ENCODE peak calls at places on chromosome 19, in four cellular contexts. X is HL-60, O is pancreas, Q is psoas muscle. S is an unnamed sample.

GRCh38 chr19:901216-902092 is 8.2 kb downstream of the RNU6-9 start:
- DNase-seq in X (no peak), O (no peak), Q (peak), S (no peak)

GRCh38 chr19:55384576-55385235 is 614 bp upstream of the TMEM238 start:
- DNase-seq in X (no peak), O (no peak), Q (no peak), S (no peak)

GRCh38 chr19:23062921-23063320 is 53.9 kb upstream of the ZNF730 start:
- DNase-seq in X (no peak), O (no peak), Q (no peak), S (no peak)

GRCh38 chr19:40341601-40342482 is 6.4 kb downstream of the C19orf47 start:
- DNase-seq in X (no peak), O (no peak), Q (peak), S (peak)

GRCh38 chr19:54179921-54180452 is 7.0 kb upstream of the TMC4 start:
- DNase-seq in X (no peak), O (no peak), Q (no peak), S (peak)

GRCh38 chr19:39301021-39301420 is 4.8 kb downstream of the IFNL1 start:
- DNase-seq in X (no peak), O (no peak), Q (no peak), S (no peak)

GRCh38 chr19:43727593-43727853 is 11.6 kb downstream of the IRGC start:
- DNase-seq in X (no peak), O (no peak), Q (no peak), S (no peak)

GRCh38 chr19:58568731-58569130 is 4.4 kb downstream of the MZF1 start:
- DNase-seq in X (no peak), O (peak), Q (no peak), S (no peak)

GRCh38 chr19:8212916-8213315 is 3.7 kb downstream of the CERS4 start:
- DNase-seq in X (no peak), O (no peak), Q (no peak), S (no peak)

DNA sequence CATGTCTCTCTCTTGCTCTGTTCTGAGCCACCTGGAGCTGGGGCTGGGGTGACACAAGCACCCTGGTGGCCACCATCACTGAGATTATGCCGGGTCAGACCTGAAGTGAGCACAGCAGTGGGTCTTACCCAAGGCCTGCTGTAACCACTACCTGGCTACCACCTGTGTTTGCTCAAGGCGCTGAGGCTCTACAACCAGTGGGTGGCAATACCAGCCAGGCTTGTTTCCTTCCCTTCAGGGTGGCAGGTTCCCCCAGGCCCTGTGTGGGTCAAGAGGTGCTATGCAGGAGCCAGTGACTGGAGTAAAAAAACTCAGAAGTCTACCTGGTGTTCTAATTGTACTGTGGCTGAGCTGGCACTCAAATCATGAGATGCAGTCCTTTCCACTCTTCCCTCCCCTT is 8.0 kb upstream of the ZNF443 start:
- DNase-seq in X (no peak), O (no peak), Q (no peak), S (no peak)
- TF ChIP-seq CTCF in X (no peak), O (no peak), Q (no peak), S (no peak)

DNA sequence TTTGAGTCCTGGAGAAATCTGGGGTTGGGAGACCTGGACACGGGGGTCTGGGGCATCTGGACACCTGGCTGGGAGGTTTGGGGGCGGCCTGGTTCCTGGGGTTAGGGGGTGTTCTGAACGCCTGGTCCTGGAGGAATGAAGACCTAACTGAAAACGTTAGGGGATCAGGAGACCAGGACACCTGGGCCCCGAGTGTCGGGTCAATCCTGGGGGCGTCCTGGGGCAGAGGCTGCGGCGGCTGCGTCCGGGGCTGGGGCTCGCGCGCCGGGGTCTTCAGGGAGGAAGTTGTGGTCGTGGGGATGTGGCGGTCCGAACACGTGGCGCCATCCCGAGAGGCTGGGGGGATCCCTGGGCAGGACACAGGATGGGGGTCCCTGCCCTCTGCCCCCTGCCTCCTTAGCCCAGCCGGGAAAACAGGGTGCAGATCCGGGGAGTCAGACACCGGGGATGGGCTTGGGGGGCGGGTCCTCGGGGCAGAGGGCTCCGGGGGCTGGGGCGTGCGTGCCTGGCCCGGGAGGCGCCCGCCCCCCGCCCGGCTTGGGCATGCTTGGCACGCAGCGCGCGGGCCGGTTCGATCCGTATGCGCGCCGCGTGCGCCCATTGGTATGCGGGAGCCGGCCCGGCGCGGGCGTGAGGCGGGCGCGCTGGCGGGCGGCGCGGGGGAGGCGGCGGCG is 632 bp downstream of the NPAS1 start:
- DNase-seq in X (no peak), O (no peak), Q (no peak), S (no peak)
- H3K4me3 ChIP-seq in X (no peak), O (peak), Q (peak), S (peak)

GRCh38 chr19:3657395-3657769 is 30.8 kb upstream of the CACTIN start:
- DNase-seq in X (no peak), O (no peak), Q (no peak), S (no peak)

GRCh38 chr19:3658004-3658822 is 31.6 kb upstream of the CACTIN start:
- DNase-seq in X (no peak), O (peak), Q (no peak), S (no peak)

GRCh38 chr19:3655402-3656072 is 28.9 kb upstream of the CACTIN start:
- DNase-seq in X (no peak), O (no peak), Q (no peak), S (peak)

GRCh38 chr19:3656073-3656746 is 29.6 kb upstream of the CACTIN start:
- DNase-seq in X (no peak), O (no peak), Q (no peak), S (no peak)

DNA sequence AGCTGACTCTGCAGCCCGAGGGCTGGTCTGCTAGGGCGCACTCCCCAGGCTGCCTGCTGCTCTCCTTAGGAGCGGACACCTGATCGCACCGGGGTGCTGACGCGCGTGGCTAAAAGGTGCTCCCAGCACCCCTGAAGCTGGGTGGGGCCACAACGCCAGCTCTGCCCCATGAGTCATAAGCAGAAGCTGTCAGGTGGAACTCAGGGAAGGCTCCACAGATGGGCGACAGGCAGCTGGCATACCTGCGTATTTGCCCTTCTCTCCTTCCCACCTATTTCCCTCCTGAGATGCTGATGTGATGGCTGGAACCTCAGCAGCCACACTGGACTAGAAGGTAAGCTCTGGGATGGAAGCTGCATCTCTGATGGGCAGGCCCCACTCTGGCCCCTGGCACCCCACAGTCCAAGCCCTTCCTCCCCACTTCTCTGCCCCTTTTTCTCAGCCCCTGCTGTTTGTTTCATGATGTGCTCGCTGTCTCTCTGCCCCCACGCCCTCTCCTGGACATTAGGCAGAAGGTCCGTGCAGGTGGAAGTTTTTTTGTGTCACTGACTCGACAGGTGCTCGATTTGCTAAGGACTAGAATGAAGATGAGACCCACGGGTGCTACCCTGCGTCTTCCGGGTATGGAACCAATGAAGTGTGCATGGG is 30.3 kb upstream of the CACTIN start:
- DNase-seq in X (no peak), O (no peak), Q (no peak), S (no peak)
- TF ChIP-seq CTCF in X (no peak), O (no peak), Q (no peak), S (peak)

GRCh38 chr19:3133793-3134116 is 2.1 kb upstream of the GNA15 start:
- DNase-seq in X (no peak), O (no peak), Q (no peak), S (no peak)

GRCh38 chr19:3135961-3136683 is at the start of gene GNA15:
- DNase-seq in X (peak), O (no peak), Q (no peak), S (no peak)

GRCh38 chr19:3136684-3137055 is 837 bp downstream of the GNA15 start:
- DNase-seq in X (no peak), O (no peak), Q (no peak), S (no peak)

GRCh38 chr19:3131168-3131567 is 4.7 kb upstream of the GNA15 start:
- DNase-seq in X (peak), O (no peak), Q (peak), S (no peak)

GRCh38 chr19:3132971-3133792 is 2.7 kb upstream of the GNA15 start:
- DNase-seq in X (peak), O (no peak), Q (peak), S (peak)
- H3K4me3 ChIP-seq in X (peak), O (no peak), Q (no peak), S (no peak)

GRCh38 chr19:12137541-12137940 is 2.6 kb downstream of the ZNF20 start:
- DNase-seq in X (no peak), O (no peak), Q (no peak), S (no peak)
- TF ChIP-seq CTCF in X (no peak), O (no peak), Q (no peak), S (no peak)

GRCh38 chr19:16587031-16588023 is 15.1 kb upstream of the SLC35E1 start:
- DNase-seq in X (peak), O (no peak), Q (no peak), S (no peak)
- H3K4me3 ChIP-seq in X (peak), O (peak), Q (peak), S (peak)

GRCh38 chr19:4068058-4068966 is 1.6 kb upstream of the ZBTB7A start:
- DNase-seq in X (no peak), O (no peak), Q (peak), S (no peak)

GRCh38 chr19:4066682-4067395 is at the start of gene ZBTB7A:
- DNase-seq in X (peak), O (peak), Q (peak), S (peak)

GRCh38 chr19:4066176-4066606 is 508 bp downstream of the ZBTB7A start:
- DNase-seq in X (no peak), O (peak), Q (peak), S (no peak)

GRCh38 chr19:4069331-4069959 is 2.7 kb upstream of the ZBTB7A start:
- DNase-seq in X (peak), O (no peak), Q (peak), S (no peak)

DNA sequence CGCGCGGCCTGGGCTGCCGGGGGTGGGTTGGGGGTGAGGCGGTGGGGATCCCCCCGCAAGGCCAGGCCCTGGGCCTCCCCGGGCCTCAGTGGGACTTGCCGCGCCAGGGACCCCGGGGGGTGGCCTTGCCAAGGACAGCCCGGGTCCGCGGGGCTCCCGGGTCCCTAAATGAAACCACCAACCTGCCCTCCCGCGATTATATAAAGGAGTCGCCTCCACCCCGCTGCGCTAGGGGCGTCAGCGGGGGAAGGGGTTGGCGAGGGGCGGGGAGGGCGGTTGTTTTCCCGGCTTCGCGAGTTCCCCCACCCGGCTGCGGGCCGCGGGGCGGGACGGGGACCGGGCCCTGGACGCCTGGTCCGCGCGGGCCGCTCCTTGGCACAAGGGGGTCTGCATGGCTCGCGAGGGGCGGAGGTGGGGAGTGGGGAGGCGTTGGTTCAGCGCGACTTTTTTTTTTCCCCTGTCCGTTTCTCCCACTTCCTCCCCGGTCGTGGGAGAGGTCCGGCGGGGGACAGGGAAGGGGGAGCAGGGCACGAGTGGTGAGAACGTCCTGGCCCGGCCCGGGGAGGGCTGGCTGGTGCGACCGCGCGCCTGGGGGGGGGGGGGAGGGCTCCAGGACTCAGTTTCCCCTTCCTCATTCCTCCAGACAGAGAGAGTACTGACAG is 828 bp upstream of the ZBTB7A start:
- DNase-seq in X (no peak), O (peak), Q (peak), S (no peak)
- TF ChIP-seq CTCF in X (no peak), O (no peak), Q (no peak), S (peak)

S was measured in fibroblast of the aortic adventitia.